ENCODE peak calls at places on chromosomes 16 and 17, in seven cellular contexts. A, D, L, I, U, E and Z are unnamed samples.

GRCh38 chr16:68396481-68396880 is 51.8 kb downstream of the SMPD3 start:
- DNase-seq in A (no peak), D (no peak), L (peak), I (no peak), U (no peak), E (peak), Z (no peak)

GRCh38 chr16:7871371-7871770 is 538.7 kb downstream of the RBFOX1 start:
- DNase-seq in A (no peak), D (no peak), L (no peak), I (no peak), U (no peak), E (no peak), Z (no peak)

GRCh38 chr17:19424934-19425868 is 14.2 kb downstream of the RNF112 start:
- DNase-seq in A (no peak), D (no peak), L (peak), I (no peak), U (no peak), E (no peak), Z (no peak)

GRCh38 chr16:4651842-4652241 is 27.2 kb downstream of the MGRN1 start:
- DNase-seq in A (no peak), D (no peak), L (no peak), I (no peak), U (no peak), E (no peak), Z (no peak)

GRCh38 chr17:21275047-21275578 is 9.4 kb upstream of the MAP2K3 start:
- DNase-seq in A (no peak), D (no peak), L (no peak), I (no peak), U (no peak), E (no peak), Z (no peak)

GRCh38 chr16:57530531-57531252 is 5.7 kb downstream of the CCDC102A start:
- DNase-seq in A (no peak), D (peak), L (no peak), I (no peak), U (no peak), E (no peak), Z (no peak)

GRCh38 chr17:64507418-64507766 is 615 bp downstream of the CEP95 start:
- DNase-seq in A (peak), D (peak), L (peak), I (peak), U (no peak), E (peak), Z (peak)

GRCh38 chr17:1109606-1110523 is 69.9 kb downstream of the ABR start:
- DNase-seq in A (no peak), D (peak), L (no peak), I (peak), U (no peak), E (peak), Z (no peak)

GRCh38 chr17:33115351-33115750 is 123.7 kb downstream of the SPACA3 start:
- DNase-seq in A (no peak), D (no peak), L (no peak), I (no peak), U (no peak), E (no peak), Z (peak)

GRCh38 chr17:68580236-68580903 is 20.8 kb downstream of the FAM20A start:
- DNase-seq in A (no peak), D (no peak), L (peak), I (no peak), U (no peak), E (peak), Z (peak)

GRCh38 chr16:23716484-23716883 is 3.5 kb upstream of the ERN2 start:
- DNase-seq in A (no peak), D (no peak), L (no peak), I (no peak), U (no peak), E (no peak), Z (no peak)

GRCh38 chr16:17305694-17306093 is 165.1 kb downstream of the XYLT1 start:
- DNase-seq in A (no peak), D (no peak), L (no peak), I (no peak), U (no peak), E (no peak), Z (no peak)

GRCh38 chr16:51636913-51637743 is 486.1 kb upstream of the SALL1 start:
- DNase-seq in A (no peak), D (peak), L (no peak), I (peak), U (peak), E (peak), Z (no peak)

GRCh38 chr17:13776027-13776551 is 174.4 kb upstream of the HS3ST3A1 start:
- DNase-seq in A (no peak), D (no peak), L (no peak), I (no peak), U (no peak), E (peak), Z (no peak)

GRCh38 chr17:19726615-19727376 is 10.4 kb upstream of the SLC47A2 start:
- DNase-seq in A (no peak), D (no peak), L (no peak), I (no peak), U (no peak), E (no peak), Z (no peak)

GRCh38 chr17:31095239-31096105 is 695 bp downstream of the NF1 start:
- DNase-seq in A (peak), D (peak), L (peak), I (peak), U (peak), E (peak), Z (peak)

GRCh38 chr17:81888105-81888987 is 3.0 kb downstream of the ALYREF start:
- DNase-seq in A (no peak), D (peak), L (no peak), I (no peak), U (no peak), E (no peak), Z (no peak)

DNA sequence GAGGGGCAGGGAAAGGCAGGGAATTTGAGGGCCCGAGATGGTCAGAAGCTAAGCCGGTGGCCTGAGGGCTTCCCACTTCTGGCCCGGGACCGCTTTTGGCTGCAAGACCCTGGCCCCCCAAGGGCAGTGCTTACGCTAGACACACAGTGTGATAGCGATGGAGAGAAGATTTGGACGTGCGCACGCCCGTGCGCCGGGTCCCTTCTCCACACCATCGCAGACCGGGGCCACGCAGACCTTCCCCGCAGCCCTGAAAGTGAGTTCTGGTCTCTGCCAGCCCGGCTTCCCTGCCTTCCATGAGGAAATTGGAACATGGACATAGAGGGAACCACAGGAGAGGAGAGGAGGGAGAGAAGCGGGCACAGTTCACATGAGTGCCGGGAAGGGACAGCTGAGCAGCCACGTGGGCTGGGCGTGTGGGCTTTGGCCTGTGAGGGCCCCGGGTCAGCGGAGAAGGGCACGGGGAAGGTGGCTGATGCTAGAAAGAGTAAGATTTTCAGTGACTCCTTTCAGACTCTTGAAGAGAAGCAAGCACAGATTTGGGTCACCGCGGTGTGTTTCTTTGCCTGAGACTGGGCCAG is 23.8 kb downstream of the ZFPM1 start:
- DNase-seq in A (no peak), D (no peak), L (no peak), I (no peak), U (no peak), E (no peak), Z (no peak)
- H2BK5ac ChIP-seq in A (peak), D (no peak), L (no peak), I (no peak), U (no peak), E (no peak), Z (no peak)

GRCh38 chr17:76732734-76733617 is 4.2 kb downstream of the SRSF2 start:
- DNase-seq in A (no peak), D (no peak), L (no peak), I (no peak), U (no peak), E (no peak), Z (peak)
- H2BK5ac ChIP-seq in A (no peak), D (no peak), L (no peak), I (no peak), U (no peak), E (no peak), Z (no peak)

GRCh38 chr16:624522-625401 is 6.0 kb upstream of the WFIKKN1 start:
- DNase-seq in A (no peak), D (no peak), L (no peak), I (no peak), U (no peak), E (no peak), Z (peak)
- H2BK5ac ChIP-seq in A (peak), D (no peak), L (no peak), I (no peak), U (peak), E (no peak), Z (no peak)

GRCh38 chr17:80426671-80427326 is 11.8 kb downstream of the ENDOV start:
- DNase-seq in A (peak), D (peak), L (peak), I (peak), U (peak), E (peak), Z (peak)
- H2BK5ac ChIP-seq in A (no peak), D (no peak), L (no peak), I (no peak), U (no peak), E (no peak), Z (no peak)

GRCh38 chr16:48206594-48207242 is 37.4 kb upstream of the LONP2 start:
- DNase-seq in A (no peak), D (no peak), L (peak), I (peak), U (peak), E (no peak), Z (no peak)

GRCh38 chr16:48210747-48211146 is 33.4 kb upstream of the LONP2 start:
- DNase-seq in A (no peak), D (no peak), L (no peak), I (no peak), U (no peak), E (no peak), Z (no peak)

GRCh38 chr16:48203974-48204824 is 39.9 kb upstream of the LONP2 start:
- DNase-seq in A (no peak), D (no peak), L (no peak), I (no peak), U (no peak), E (no peak), Z (no peak)

GRCh38 chr16:48201515-48202201 is 42.4 kb upstream of the LONP2 start:
- DNase-seq in A (no peak), D (no peak), L (no peak), I (no peak), U (no peak), E (no peak), Z (no peak)

DNA sequence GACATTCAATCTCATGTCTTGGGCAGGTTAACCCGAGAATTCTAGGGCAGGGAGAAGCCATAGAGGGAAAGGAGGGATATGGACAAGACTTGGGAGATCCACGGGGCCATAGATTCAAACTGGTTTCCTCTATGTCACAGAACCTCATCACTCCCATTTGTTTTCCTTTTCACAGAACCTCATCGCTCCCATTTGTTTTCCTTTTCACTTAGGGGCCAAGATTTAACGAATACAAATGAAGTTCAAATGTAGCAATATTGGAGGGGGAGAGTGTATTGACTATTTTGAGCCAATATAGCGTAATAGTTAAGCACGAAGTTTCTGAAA is 39.3 kb upstream of the LONP2 start:
- DNase-seq in A (no peak), D (no peak), L (no peak), I (no peak), U (no peak), E (no peak), Z (no peak)
- H2BK5ac ChIP-seq in A (no peak), D (no peak), L (no peak), I (no peak), U (no peak), E (no peak), Z (no peak)

GRCh38 chr17:2878751-2879254 is 82.6 kb downstream of the RAP1GAP2 start:
- DNase-seq in A (no peak), D (no peak), L (no peak), I (no peak), U (no peak), E (no peak), Z (no peak)
- H2BK5ac ChIP-seq in A (no peak), D (no peak), L (no peak), I (no peak), U (no peak), E (no peak), Z (no peak)

DNA sequence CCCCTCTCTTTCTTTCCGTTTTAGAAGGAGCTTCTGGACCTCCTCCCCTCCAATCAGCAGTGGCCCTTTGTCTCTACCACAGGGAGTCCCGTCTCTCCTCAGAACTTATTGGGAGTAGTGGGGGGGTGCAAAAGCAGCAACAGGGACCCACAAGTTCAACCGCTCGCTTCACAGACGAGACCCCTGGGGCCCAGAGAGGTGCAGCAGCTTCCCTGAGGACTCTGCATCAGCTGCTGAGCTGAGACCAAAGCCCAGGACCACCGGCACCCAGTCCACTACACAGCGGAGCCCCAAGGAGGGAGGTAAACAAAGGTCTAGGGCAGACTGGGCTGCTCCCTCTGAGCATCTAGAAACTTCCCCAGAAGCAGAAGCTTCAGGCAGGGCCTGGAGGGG is 123.9 kb downstream of the SDK2 start:
- DNase-seq in A (no peak), D (no peak), L (no peak), I (no peak), U (no peak), E (no peak), Z (no peak)
- H2BK5ac ChIP-seq in A (no peak), D (no peak), L (no peak), I (no peak), U (no peak), E (no peak), Z (no peak)

GRCh38 chr17:77510133-77510796 is 369.5 kb downstream of the SEC14L1 start:
- DNase-seq in A (no peak), D (no peak), L (no peak), I (no peak), U (no peak), E (no peak), Z (no peak)
- H2BK5ac ChIP-seq in A (no peak), D (no peak), L (no peak), I (no peak), U (no peak), E (no peak), Z (no peak)

GRCh38 chr16:87061521-87061920 is 255.7 kb downstream of the C16orf95 start:
- DNase-seq in A (no peak), D (no peak), L (no peak), I (no peak), U (no peak), E (no peak), Z (no peak)
- H2BK5ac ChIP-seq in A (no peak), D (no peak), L (no peak), I (no peak), U (no peak), E (no peak), Z (no peak)